ENCODE peak calls at places on chromosome 19, in six cellular contexts. F is HT1080, Z is NAMALWA, L is cardiac septum, Q is RKO, P is NCI-H1092 treated with DMSO at 0.1 percent for 48 hours. M is an unnamed sample.

GRCh38 chr19:3236272-3236671 is 11.8 kb downstream of the CELF5 start:
- DNase-seq in F (no peak), Z (no peak), L (no peak), Q (no peak), P (no peak), M (no peak)

GRCh38 chr19:40280608-40281221 is 4.4 kb downstream of the AKT2 start:
- DNase-seq in F (no peak), Z (no peak), L (no peak), Q (no peak), P (no peak), M (no peak)

GRCh38 chr19:3366104-3366760 is at the start of gene NFIC:
- DNase-seq in F (peak), Z (no peak), L (peak), Q (peak), P (no peak), M (peak)

GRCh38 chr19:48997972-48998371 is 4.3 kb downstream of the RUVBL2 start:
- DNase-seq in F (peak), Z (peak), L (no peak), Q (peak), P (no peak), M (peak)

GRCh38 chr19:1568320-1569019 is at the start of gene MEX3D:
- DNase-seq in F (no peak), Z (peak), L (no peak), Q (peak), P (peak), M (peak)

GRCh38 chr19:39692822-39693221 is 11.5 kb upstream of the LGALS14 start:
- DNase-seq in F (no peak), Z (no peak), L (no peak), Q (no peak), P (no peak), M (no peak)

GRCh38 chr19:46924874-46925547 is 64.2 kb downstream of the ARHGAP35 start:
- DNase-seq in F (peak), Z (no peak), L (no peak), Q (no peak), P (no peak), M (peak)

GRCh38 chr19:22426901-22427300 is 4.8 kb upstream of the ZNF98 start:
- DNase-seq in F (no peak), Z (no peak), L (no peak), Q (no peak), P (no peak), M (no peak)

GRCh38 chr19:1313695-1314613 is 28.3 kb downstream of the EFNA2 start:
- DNase-seq in F (no peak), Z (no peak), L (no peak), Q (no peak), P (no peak), M (no peak)

GRCh38 chr19:634975-635652 is 1.8 kb upstream of the POLRMT start:
- DNase-seq in F (no peak), Z (no peak), L (no peak), Q (no peak), P (no peak), M (no peak)

GRCh38 chr19:1151917-1152601 is 22.0 kb downstream of the SBNO2 start:
- DNase-seq in F (no peak), Z (no peak), L (peak), Q (no peak), P (no peak), M (no peak)

GRCh38 chr19:18683955-18684641 is 618 bp downstream of the CRTC1 start:
- DNase-seq in F (no peak), Z (peak), L (no peak), Q (no peak), P (no peak), M (no peak)

GRCh38 chr19:15298847-15299567 is 33.3 kb downstream of the BRD4 start:
- DNase-seq in F (no peak), Z (no peak), L (no peak), Q (no peak), P (no peak), M (peak)

GRCh38 chr19:18122860-18123795 is 25.6 kb downstream of the MAST3 start:
- DNase-seq in F (no peak), Z (no peak), L (no peak), Q (no peak), P (no peak), M (no peak)

GRCh38 chr19:15249912-15250634 is 17.8 kb upstream of the EPHX3 start:
- DNase-seq in F (peak), Z (no peak), L (peak), Q (no peak), P (no peak), M (no peak)

GRCh38 chr19:45503909-45504308 is 3.4 kb upstream of the VASP start:
- DNase-seq in F (no peak), Z (no peak), L (no peak), Q (no peak), P (no peak), M (no peak)

GRCh38 chr19:1862424-1863307 is 713 bp downstream of the KLF16 start:
- DNase-seq in F (no peak), Z (peak), L (no peak), Q (peak), P (no peak), M (no peak)

GRCh38 chr19:35712910-35713845 is 4.6 kb upstream of the KMT2B start:
- DNase-seq in F (no peak), Z (no peak), L (no peak), Q (no peak), P (no peak), M (no peak)